ENCODE peak calls at places on chromosomes 6 and 20, in ten cellular contexts. One of them, this sample, is unnamed.

GRCh38 chr20:9458075-9458818 is 56.1 kb upstream of the LAMP5 start:
- DNase-seq in brain pericyte: peak
- DNase-seq in left ventricle myocardium inferior: no peak
- DNase-seq in kidney glomerular epithelial cell: no peak
- DNase-seq in transverse colon: no peak
- DNase-seq in T-cell: no peak
- DNase-seq in upper lobe of right lung: no peak
- DNase-seq in T-helper 17 cell: no peak
- DNase-seq in mucosa of descending colon: no peak
- DNase-seq in GM03348: no peak
- DNase-seq in this sample: no peak

GRCh38 chr6:84521419-84522001 is 242.9 kb downstream of the TBX18 start:
- DNase-seq in brain pericyte: no peak
- DNase-seq in T-cell: no peak
- DNase-seq in T-helper 17 cell: no peak
- DNase-seq in upper lobe of right lung: no peak
- DNase-seq in mucosa of descending colon: no peak
- DNase-seq in transverse colon: no peak
- DNase-seq in kidney glomerular epithelial cell: no peak
- DNase-seq in GM03348: no peak
- DNase-seq in left ventricle myocardium inferior: no peak
- DNase-seq in this sample: no peak

GRCh38 chr20:58705525-58705924 is 12.9 kb downstream of the NPEPL1 start:
- DNase-seq in mucosa of descending colon: no peak
- DNase-seq in brain pericyte: no peak
- DNase-seq in transverse colon: no peak
- DNase-seq in T-helper 17 cell: no peak
- DNase-seq in kidney glomerular epithelial cell: no peak
- DNase-seq in upper lobe of right lung: no peak
- DNase-seq in GM03348: no peak
- DNase-seq in left ventricle myocardium inferior: peak
- DNase-seq in T-cell: no peak
- DNase-seq in this sample: no peak

GRCh38 chr20:38423541-38423940 is 11.6 kb downstream of the SNHG17 start:
- DNase-seq in mucosa of descending colon: no peak
- DNase-seq in GM03348: no peak
- DNase-seq in upper lobe of right lung: no peak
- DNase-seq in left ventricle myocardium inferior: no peak
- DNase-seq in kidney glomerular epithelial cell: no peak
- DNase-seq in T-cell: no peak
- DNase-seq in T-helper 17 cell: no peak
- DNase-seq in transverse colon: no peak
- DNase-seq in brain pericyte: no peak
- DNase-seq in this sample: no peak

GRCh38 chr6:94367316-94367715 is 948.0 kb upstream of the EPHA7 start:
- DNase-seq in left ventricle myocardium inferior: no peak
- DNase-seq in transverse colon: no peak
- DNase-seq in GM03348: no peak
- DNase-seq in T-cell: no peak
- DNase-seq in upper lobe of right lung: no peak
- DNase-seq in mucosa of descending colon: no peak
- DNase-seq in T-helper 17 cell: no peak
- DNase-seq in kidney glomerular epithelial cell: no peak
- DNase-seq in brain pericyte: no peak
- DNase-seq in this sample: no peak

GRCh38 chr6:11851405-11851804 is 72.8 kb upstream of the ADTRP start:
- DNase-seq in left ventricle myocardium inferior: no peak
- DNase-seq in T-helper 17 cell: no peak
- DNase-seq in kidney glomerular epithelial cell: peak
- DNase-seq in mucosa of descending colon: no peak
- DNase-seq in GM03348: peak
- DNase-seq in brain pericyte: no peak
- DNase-seq in upper lobe of right lung: no peak
- DNase-seq in transverse colon: no peak
- DNase-seq in T-cell: no peak
- DNase-seq in this sample: peak

GRCh38 chr6:96631248-96631647 is 68.3 kb downstream of the FHL5 start:
- DNase-seq in transverse colon: no peak
- DNase-seq in GM03348: no peak
- DNase-seq in left ventricle myocardium inferior: no peak
- DNase-seq in T-helper 17 cell: no peak
- DNase-seq in mucosa of descending colon: no peak
- DNase-seq in upper lobe of right lung: no peak
- DNase-seq in T-cell: no peak
- DNase-seq in kidney glomerular epithelial cell: peak
- DNase-seq in brain pericyte: no peak
- DNase-seq in this sample: no peak

GRCh38 chr6:127302728-127303675 is 36.3 kb downstream of the RNF146 start:
- DNase-seq in brain pericyte: peak
- DNase-seq in GM03348: peak
- DNase-seq in T-helper 17 cell: peak
- DNase-seq in T-cell: no peak
- DNase-seq in left ventricle myocardium inferior: no peak
- DNase-seq in kidney glomerular epithelial cell: peak
- DNase-seq in upper lobe of right lung: no peak
- DNase-seq in mucosa of descending colon: no peak
- DNase-seq in transverse colon: peak
- DNase-seq in this sample: peak

GRCh38 chr6:143731789-143732188 is 54.0 kb downstream of the PHACTR2 start:
- DNase-seq in brain pericyte: no peak
- DNase-seq in T-cell: no peak
- DNase-seq in mucosa of descending colon: no peak
- DNase-seq in GM03348: no peak
- DNase-seq in upper lobe of right lung: no peak
- DNase-seq in kidney glomerular epithelial cell: no peak
- DNase-seq in transverse colon: no peak
- DNase-seq in T-helper 17 cell: no peak
- DNase-seq in left ventricle myocardium inferior: no peak
- DNase-seq in this sample: no peak

GRCh38 chr20:15875446-15875845 is 697.8 kb downstream of the KIF16B start:
- DNase-seq in T-cell: no peak
- DNase-seq in transverse colon: no peak
- DNase-seq in brain pericyte: no peak
- DNase-seq in T-helper 17 cell: no peak
- DNase-seq in kidney glomerular epithelial cell: peak
- DNase-seq in GM03348: no peak
- DNase-seq in upper lobe of right lung: no peak
- DNase-seq in mucosa of descending colon: no peak
- DNase-seq in left ventricle myocardium inferior: no peak
- DNase-seq in this sample: no peak

GRCh38 chr6:107314644-107315043 is 144.7 kb downstream of the PDSS2 start:
- DNase-seq in brain pericyte: no peak
- DNase-seq in upper lobe of right lung: no peak
- DNase-seq in kidney glomerular epithelial cell: no peak
- DNase-seq in GM03348: no peak
- DNase-seq in transverse colon: no peak
- DNase-seq in mucosa of descending colon: no peak
- DNase-seq in T-helper 17 cell: no peak
- DNase-seq in left ventricle myocardium inferior: no peak
- DNase-seq in T-cell: no peak
- DNase-seq in this sample: no peak

GRCh38 chr20:21185849-21186248 is 60.0 kb downstream of the KIZ start:
- DNase-seq in upper lobe of right lung: no peak
- DNase-seq in kidney glomerular epithelial cell: no peak
- DNase-seq in mucosa of descending colon: no peak
- DNase-seq in brain pericyte: no peak
- DNase-seq in left ventricle myocardium inferior: no peak
- DNase-seq in T-cell: no peak
- DNase-seq in transverse colon: no peak
- DNase-seq in GM03348: no peak
- DNase-seq in T-helper 17 cell: no peak
- DNase-seq in this sample: no peak

GRCh38 chr6:46637145-46637544 is 15.5 kb downstream of the CYP39A1 start:
- DNase-seq in transverse colon: no peak
- DNase-seq in mucosa of descending colon: no peak
- DNase-seq in left ventricle myocardium inferior: no peak
- DNase-seq in T-helper 17 cell: no peak
- DNase-seq in kidney glomerular epithelial cell: no peak
- DNase-seq in brain pericyte: no peak
- DNase-seq in upper lobe of right lung: no peak
- DNase-seq in GM03348: peak
- DNase-seq in T-cell: no peak
- DNase-seq in this sample: no peak

GRCh38 chr6:169167581-169168301 is 85.9 kb downstream of the THBS2 start:
- DNase-seq in kidney glomerular epithelial cell: no peak
- DNase-seq in brain pericyte: no peak
- DNase-seq in mucosa of descending colon: no peak
- DNase-seq in T-helper 17 cell: no peak
- DNase-seq in left ventricle myocardium inferior: peak
- DNase-seq in upper lobe of right lung: peak
- DNase-seq in T-cell: no peak
- DNase-seq in GM03348: no peak
- DNase-seq in transverse colon: no peak
- DNase-seq in this sample: no peak

GRCh38 chr20:11453430-11453829 is 464.3 kb upstream of the BTBD3 start:
- DNase-seq in T-helper 17 cell: no peak
- DNase-seq in mucosa of descending colon: no peak
- DNase-seq in kidney glomerular epithelial cell: peak
- DNase-seq in transverse colon: no peak
- DNase-seq in left ventricle myocardium inferior: no peak
- DNase-seq in T-cell: no peak
- DNase-seq in brain pericyte: no peak
- DNase-seq in upper lobe of right lung: no peak
- DNase-seq in GM03348: no peak
- DNase-seq in this sample: peak

GRCh38 chr20:10463622-10464021 is 28.5 kb downstream of the SLX4IP start:
- DNase-seq in T-helper 17 cell: no peak
- DNase-seq in left ventricle myocardium inferior: no peak
- DNase-seq in mucosa of descending colon: no peak
- DNase-seq in kidney glomerular epithelial cell: no peak
- DNase-seq in brain pericyte: no peak
- DNase-seq in transverse colon: no peak
- DNase-seq in GM03348: no peak
- DNase-seq in T-cell: no peak
- DNase-seq in upper lobe of right lung: no peak
- DNase-seq in this sample: no peak

GRCh38 chr20:21182832-21183563 is 57.1 kb downstream of the KIZ start:
- DNase-seq in upper lobe of right lung: no peak
- DNase-seq in brain pericyte: no peak
- DNase-seq in GM03348: peak
- DNase-seq in T-cell: no peak
- DNase-seq in transverse colon: peak
- DNase-seq in T-helper 17 cell: no peak
- DNase-seq in left ventricle myocardium inferior: no peak
- DNase-seq in mucosa of descending colon: no peak
- DNase-seq in kidney glomerular epithelial cell: peak
- DNase-seq in this sample: peak

GRCh38 chr6:47042238-47042843 is at the start of gene ADGRF1:
- DNase-seq in T-cell: no peak
- DNase-seq in transverse colon: peak
- DNase-seq in kidney glomerular epithelial cell: peak
- DNase-seq in left ventricle myocardium inferior: no peak
- DNase-seq in upper lobe of right lung: no peak
- DNase-seq in T-helper 17 cell: no peak
- DNase-seq in GM03348: no peak
- DNase-seq in mucosa of descending colon: peak
- DNase-seq in brain pericyte: no peak
- DNase-seq in this sample: no peak

GRCh38 chr6:147297124-147297523 is 92.9 kb downstream of the STXBP5 start:
- DNase-seq in left ventricle myocardium inferior: no peak
- DNase-seq in GM03348: no peak
- DNase-seq in T-cell: no peak
- DNase-seq in brain pericyte: no peak
- DNase-seq in mucosa of descending colon: no peak
- DNase-seq in transverse colon: no peak
- DNase-seq in kidney glomerular epithelial cell: no peak
- DNase-seq in upper lobe of right lung: no peak
- DNase-seq in T-helper 17 cell: no peak
- DNase-seq in this sample: no peak

GRCh38 chr6:97186416-97186999 is 96.5 kb downstream of the MMS22L start:
- DNase-seq in mucosa of descending colon: peak
- DNase-seq in transverse colon: peak
- DNase-seq in kidney glomerular epithelial cell: peak
- DNase-seq in T-helper 17 cell: peak
- DNase-seq in upper lobe of right lung: peak
- DNase-seq in left ventricle myocardium inferior: peak
- DNase-seq in brain pericyte: no peak
- DNase-seq in GM03348: peak
- DNase-seq in T-cell: peak
- DNase-seq in this sample: peak

GRCh38 chr6:125888989-125889656 is 67.4 kb upstream of the HINT3 start:
- DNase-seq in T-helper 17 cell: no peak
- DNase-seq in mucosa of descending colon: no peak
- DNase-seq in left ventricle myocardium inferior: no peak
- DNase-seq in T-cell: no peak
- DNase-seq in brain pericyte: no peak
- DNase-seq in kidney glomerular epithelial cell: peak
- DNase-seq in transverse colon: no peak
- DNase-seq in GM03348: no peak
- DNase-seq in upper lobe of right lung: no peak
- DNase-seq in this sample: no peak

GRCh38 chr6:134665029-134665723 is 284.7 kb downstream of the ALDH8A1 start:
- DNase-seq in kidney glomerular epithelial cell: no peak
- DNase-seq in transverse colon: peak
- DNase-seq in brain pericyte: no peak
- DNase-seq in T-cell: no peak
- DNase-seq in left ventricle myocardium inferior: no peak
- DNase-seq in T-helper 17 cell: no peak
- DNase-seq in mucosa of descending colon: no peak
- DNase-seq in upper lobe of right lung: no peak
- DNase-seq in GM03348: no peak
- DNase-seq in this sample: no peak

GRCh38 chr6:16130932-16131387 is 2.1 kb downstream of the MYLIP start:
- DNase-seq in transverse colon: peak
- DNase-seq in T-helper 17 cell: peak
- DNase-seq in brain pericyte: no peak
- DNase-seq in GM03348: peak
- DNase-seq in kidney glomerular epithelial cell: peak
- DNase-seq in left ventricle myocardium inferior: no peak
- DNase-seq in upper lobe of right lung: no peak
- DNase-seq in T-cell: peak
- DNase-seq in mucosa of descending colon: no peak
- DNase-seq in this sample: peak

GRCh38 chr6:14108571-14109410 is 8.8 kb upstream of the CD83 start:
- DNase-seq in mucosa of descending colon: no peak
- DNase-seq in left ventricle myocardium inferior: no peak
- DNase-seq in upper lobe of right lung: peak
- DNase-seq in T-cell: no peak
- DNase-seq in T-helper 17 cell: no peak
- DNase-seq in kidney glomerular epithelial cell: no peak
- DNase-seq in brain pericyte: no peak
- DNase-seq in transverse colon: peak
- DNase-seq in GM03348: no peak
- DNase-seq in this sample: no peak

This sample was measured in RCC 7860.